ENCODE peak calls at places on chromosome 5, in seven cellular contexts. I is astrocyte of the spinal cord, G is mesothelial cell of epicardium, M is B cell, U is uterus, N is ovary, X is lower lobe of right lung. P is an unnamed sample.

GRCh38 chr5:2353211-2353610 is 398.3 kb downstream of the IRX2 start:
- DNase-seq in N (no peak), I (no peak), U (no peak), X (no peak), G (no peak), M (no peak), P (no peak)

GRCh38 chr5:107769531-107769930 is 98.8 kb upstream of the EFNA5 start:
- DNase-seq in X (no peak), N (no peak), I (no peak), M (no peak), G (no peak), U (no peak), P (no peak)

GRCh38 chr5:3349704-3350565 is 245.7 kb upstream of the IRX1 start:
- DNase-seq in U (no peak), X (no peak), N (no peak), I (no peak), G (peak), M (no peak), P (no peak)

GRCh38 chr5:172496671-172497371 is 42.5 kb upstream of the SH3PXD2B start:
- DNase-seq in M (no peak), I (peak), N (no peak), U (peak), X (no peak), G (no peak), P (peak)

GRCh38 chr5:35659556-35659955 is 41.9 kb downstream of the SPEF2 start:
- DNase-seq in U (no peak), X (no peak), I (no peak), G (no peak), N (no peak), M (no peak), P (no peak)

GRCh38 chr5:16557477-16557876 is 59.3 kb downstream of the RETREG1 start:
- DNase-seq in U (no peak), N (no peak), G (no peak), I (no peak), X (no peak), M (no peak), P (no peak)

GRCh38 chr5:45639038-45639437 is 57.1 kb downstream of the HCN1 start:
- DNase-seq in M (no peak), G (no peak), N (no peak), I (no peak), U (no peak), X (no peak), P (no peak)

GRCh38 chr5:15026944-15027343 is 155.4 kb upstream of the ANKH start:
- DNase-seq in G (no peak), M (no peak), X (no peak), N (no peak), I (no peak), U (no peak), P (no peak)

GRCh38 chr5:57575839-57576238 is 93.2 kb upstream of the ACTBL2 start:
- DNase-seq in I (no peak), X (no peak), G (no peak), U (no peak), M (no peak), N (no peak), P (no peak)

GRCh38 chr5:107389130-107389553 is 281.6 kb downstream of the EFNA5 start:
- DNase-seq in U (no peak), M (peak), X (no peak), I (peak), G (no peak), N (no peak), P (no peak)

GRCh38 chr5:78211052-78211451 is 83.4 kb downstream of the AP3B1 start:
- DNase-seq in M (no peak), G (no peak), N (no peak), U (no peak), I (no peak), X (no peak), P (no peak)

GRCh38 chr5:116388564-116389258 is 185.9 kb downstream of the SEMA6A start:
- DNase-seq in I (no peak), G (no peak), X (no peak), N (no peak), U (peak), M (no peak), P (no peak)

GRCh38 chr5:9046756-9047481 is 499.0 kb downstream of the SEMA5A start:
- DNase-seq in X (no peak), M (no peak), U (peak), N (no peak), G (no peak), I (peak), P (no peak)

DNA sequence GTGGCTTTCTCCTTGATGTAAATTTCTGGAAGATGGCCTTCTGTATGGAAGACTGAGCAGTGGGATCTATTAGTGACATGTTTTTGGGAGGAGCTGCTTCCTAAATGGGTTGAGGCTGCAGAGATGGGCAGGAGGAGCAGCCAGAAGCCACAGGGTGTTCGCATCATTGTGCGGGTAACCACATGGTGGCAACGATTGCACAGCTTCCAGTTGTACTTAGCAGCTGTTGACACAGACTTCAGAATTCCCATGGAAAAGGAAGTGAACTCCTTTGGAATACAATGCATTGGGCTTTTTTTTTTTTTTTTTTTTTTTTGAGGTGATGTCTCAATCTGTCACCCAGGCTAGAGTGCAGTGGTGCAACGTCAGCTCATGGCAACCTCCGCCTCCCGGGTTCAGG is 297.3 kb downstream of the NR3C1 start:
- DNase-seq in N (peak), U (peak), I (peak), M (no peak), X (no peak), G (no peak), P (no peak)
- TF ChIP-seq CTCF in N (no peak), U (peak), I (peak), M (no peak), X (peak), G (no peak), P (peak)

DNA sequence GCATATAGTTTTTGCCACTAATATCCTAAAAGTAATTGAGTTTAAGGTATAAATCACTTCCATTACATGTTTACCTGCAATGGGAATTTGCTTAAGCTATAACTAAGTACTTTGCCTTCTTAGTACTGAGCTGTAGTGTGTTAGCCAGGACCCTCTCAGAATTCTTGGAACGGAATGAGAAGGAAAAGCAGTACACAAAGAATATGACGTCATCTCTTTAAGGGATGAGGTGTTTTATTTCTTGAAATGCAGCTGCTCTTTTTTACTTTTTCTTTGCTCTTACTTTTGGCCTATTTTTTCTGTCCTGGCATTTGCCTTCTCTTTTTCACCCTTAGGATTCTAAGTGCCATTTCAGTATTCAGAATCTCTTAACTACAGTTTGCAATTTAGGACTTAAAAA is 10.1 kb downstream of the KIF2A start:
- DNase-seq in X (no peak), N (no peak), M (no peak), U (no peak), G (no peak), I (peak), P (no peak)
- TF ChIP-seq CTCF in X (no peak), N (no peak), M (no peak), U (no peak), G (no peak), I (no peak), P (no peak)

GRCh38 chr5:173594061-173594460 is 22.4 kb downstream of the BOD1 start:
- DNase-seq in X (no peak), G (no peak), N (no peak), U (no peak), I (no peak), M (no peak), P (no peak)

GRCh38 chr5:173595826-173596225 is 20.6 kb downstream of the BOD1 start:
- DNase-seq in I (no peak), U (no peak), X (no peak), M (no peak), N (no peak), G (no peak), P (no peak)

GRCh38 chr5:173590436-173591299 is 25.8 kb downstream of the BOD1 start:
- DNase-seq in M (no peak), N (no peak), I (no peak), U (no peak), X (no peak), G (no peak), P (no peak)

GRCh38 chr5:173591300-173591622 is 25.2 kb downstream of the BOD1 start:
- DNase-seq in N (no peak), I (no peak), M (no peak), U (no peak), X (no peak), G (no peak), P (no peak)

GRCh38 chr5:173592050-173592669 is 24.3 kb downstream of the BOD1 start:
- DNase-seq in I (no peak), G (no peak), U (no peak), N (no peak), M (no peak), X (no peak), P (no peak)
- TF ChIP-seq CTCF in I (peak), G (peak), U (no peak), N (no peak), M (peak), X (peak), P (no peak)

GRCh38 chr5:128701301-128701700 is 163.3 kb upstream of the FBN2 start:
- DNase-seq in U (no peak), N (no peak), M (no peak), G (no peak), I (no peak), X (no peak), P (no peak)

GRCh38 chr5:128693779-128694178 is 155.7 kb upstream of the FBN2 start:
- DNase-seq in M (no peak), X (no peak), I (no peak), N (no peak), G (no peak), U (no peak), P (no peak)

DNA sequence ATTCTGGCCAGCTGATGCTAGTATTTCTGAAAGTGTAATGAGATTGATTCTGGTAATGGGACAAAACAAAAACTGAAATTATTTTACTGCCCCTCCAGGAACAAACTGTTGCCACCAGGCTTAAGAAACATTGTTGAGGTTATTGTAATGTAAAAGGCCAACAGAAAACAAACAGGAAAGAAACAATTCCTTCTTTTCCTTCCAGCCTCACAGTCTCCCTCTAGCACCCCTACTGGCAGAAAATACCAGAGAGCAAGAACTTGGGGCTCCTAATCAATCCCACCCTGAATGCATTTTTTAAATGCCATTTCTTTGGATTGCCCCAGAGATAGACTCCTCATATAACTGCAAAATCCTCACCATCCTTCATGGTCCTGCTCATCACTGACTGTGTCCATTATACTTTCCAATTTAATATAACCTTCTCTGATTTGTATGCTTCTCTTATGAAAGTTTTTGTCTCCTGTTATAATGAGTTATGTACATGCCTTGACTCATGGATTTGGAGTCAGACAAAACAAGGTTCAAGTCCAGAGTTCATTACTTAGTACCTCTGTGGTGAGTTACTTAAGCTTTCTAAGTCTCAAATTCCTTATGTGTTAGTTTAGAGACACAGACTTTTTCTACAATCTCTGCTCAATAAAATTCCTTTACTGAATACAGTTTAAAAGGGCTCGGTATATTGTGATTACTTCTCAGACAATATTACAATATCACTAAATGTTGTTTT is 157.9 kb upstream of the FBN2 start:
- DNase-seq in U (no peak), N (no peak), G (no peak), I (no peak), M (no peak), X (no peak), P (no peak)
- TF ChIP-seq CTCF in U (no peak), N (no peak), G (peak), I (peak), M (no peak), X (no peak), P (no peak)

GRCh38 chr5:81241961-81242648 is 9.0 kb downstream of the CKMT2 start:
- DNase-seq in N (no peak), U (no peak), G (no peak), I (no peak), M (no peak), X (no peak), P (no peak)

GRCh38 chr5:81238460-81238859 is 5.3 kb downstream of the CKMT2 start:
- DNase-seq in G (no peak), X (no peak), N (no peak), I (no peak), U (no peak), M (no peak), P (no peak)

GRCh38 chr5:81242906-81243436 is 9.8 kb downstream of the CKMT2 start:
- DNase-seq in N (no peak), M (no peak), U (no peak), X (no peak), I (no peak), G (no peak), P (no peak)

GRCh38 chr5:81241001-81241400 is 7.9 kb downstream of the CKMT2 start:
- DNase-seq in U (no peak), N (no peak), G (no peak), X (no peak), M (no peak), I (no peak), P (no peak)

GRCh38 chr5:81239613-81240012 is 6.5 kb downstream of the CKMT2 start:
- DNase-seq in U (no peak), M (no peak), I (no peak), X (no peak), N (no peak), G (no peak), P (no peak)
- TF ChIP-seq CTCF in U (no peak), M (no peak), I (no peak), X (no peak), N (no peak), G (no peak), P (peak)

GRCh38 chr5:90306613-90307012 is 102.9 kb downstream of the CETN3 start:
- DNase-seq in M (no peak), G (no peak), I (no peak), X (no peak), N (no peak), U (no peak), P (no peak)

GRCh38 chr5:90307386-90308181 is 102.0 kb downstream of the CETN3 start:
- DNase-seq in U (no peak), I (no peak), X (no peak), M (no peak), N (no peak), G (no peak), P (no peak)

GRCh38 chr5:90305022-90305720 is 104.4 kb downstream of the CETN3 start:
- DNase-seq in G (no peak), N (no peak), X (no peak), I (no peak), M (no peak), U (no peak), P (no peak)

GRCh38 chr5:90312027-90312426 is 97.5 kb downstream of the CETN3 start:
- DNase-seq in I (no peak), X (no peak), G (no peak), M (no peak), N (no peak), U (no peak), P (no peak)

DNA sequence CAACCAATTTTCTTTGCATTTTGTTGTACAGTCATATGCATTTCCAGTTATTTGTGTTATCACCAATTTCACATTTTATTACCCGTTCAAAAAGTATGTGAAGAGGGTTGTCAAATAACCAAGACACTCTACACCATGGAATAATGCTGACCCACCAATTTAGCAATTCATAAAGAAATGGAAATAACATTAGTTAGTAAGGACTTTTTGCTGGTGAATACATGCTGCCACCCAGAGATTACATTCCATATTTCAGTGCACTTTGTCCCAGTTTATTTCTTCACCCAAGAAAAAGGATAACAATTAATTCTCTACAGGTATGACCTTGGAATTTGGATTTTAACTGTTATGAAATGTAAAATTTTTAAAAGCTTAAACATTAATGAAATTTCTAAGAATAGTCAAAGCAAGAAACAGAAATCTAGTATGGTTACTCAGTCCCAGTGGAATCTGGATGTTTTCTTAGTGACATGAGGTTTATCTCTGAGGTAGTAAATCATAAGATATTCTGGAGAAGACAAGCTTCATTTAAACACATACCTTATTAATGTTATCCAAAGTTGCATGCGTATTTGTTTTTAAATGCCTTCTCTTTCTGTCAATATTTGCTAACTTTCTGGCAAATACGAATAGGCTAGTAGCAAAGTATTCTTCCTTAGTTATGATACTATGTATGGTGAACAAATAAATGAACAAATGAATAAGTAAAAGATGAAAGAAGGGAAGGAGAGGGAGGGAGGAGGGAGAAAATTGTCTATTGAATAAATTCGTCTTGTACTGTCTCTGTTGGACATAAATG is 100.6 kb downstream of the CETN3 start:
- DNase-seq in N (no peak), X (no peak), U (no peak), G (no peak), I (no peak), M (no peak), P (no peak)
- TF ChIP-seq CTCF in N (no peak), X (no peak), U (no peak), G (no peak), I (no peak), M (no peak), P (no peak)

GRCh38 chr5:136768457-136768856 is 403.1 kb upstream of the TRPC7 start:
- DNase-seq in G (no peak), I (no peak), N (no peak), X (no peak), M (no peak), U (no peak), P (no peak)

GRCh38 chr5:136776022-136776927 is 410.9 kb upstream of the TRPC7 start:
- DNase-seq in X (no peak), N (no peak), U (no peak), I (no peak), G (no peak), M (no peak), P (no peak)

GRCh38 chr5:136769900-136770684 is 404.7 kb upstream of the TRPC7 start:
- DNase-seq in N (no peak), I (peak), M (no peak), G (peak), U (peak), X (peak), P (peak)

GRCh38 chr5:136769093-136769492 is 403.7 kb upstream of the TRPC7 start:
- DNase-seq in M (no peak), N (no peak), I (no peak), X (no peak), G (no peak), U (no peak), P (no peak)

GRCh38 chr5:136772541-136772940 is 407.2 kb upstream of the TRPC7 start:
- DNase-seq in N (no peak), I (no peak), M (no peak), X (no peak), U (no peak), G (no peak), P (no peak)
- TF ChIP-seq CTCF in N (no peak), I (no peak), M (no peak), X (no peak), U (no peak), G (no peak), P (no peak)

DNA sequence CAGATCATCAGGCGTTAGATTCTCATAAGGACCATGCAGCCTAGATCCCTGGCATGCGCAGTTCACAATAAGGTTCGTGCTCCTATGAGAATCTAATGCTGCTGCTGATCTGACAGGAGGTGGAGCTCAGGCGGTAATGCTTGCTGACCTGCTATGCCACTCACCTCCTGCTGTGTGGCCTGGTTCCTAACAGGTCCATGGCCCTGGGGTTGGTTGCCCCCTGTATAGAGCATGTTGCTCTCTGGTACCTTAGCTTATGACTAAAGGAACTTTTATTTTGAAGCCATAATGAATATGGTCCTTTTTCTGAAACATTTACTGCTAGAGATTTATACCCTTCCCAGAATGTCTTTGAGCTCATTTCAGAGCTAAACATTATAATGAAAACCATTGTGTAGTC is 3.1 kb downstream of the MAN2A1 start:
- DNase-seq in N (no peak), G (no peak), U (no peak), X (no peak), M (no peak), I (no peak), P (no peak)
- TF ChIP-seq CTCF in N (no peak), G (no peak), U (no peak), X (no peak), M (no peak), I (no peak), P (no peak)

GRCh38 chr5:170426786-170427185 is 37.6 kb upstream of the KCNMB1 start:
- DNase-seq in I (no peak), N (no peak), X (no peak), M (no peak), U (no peak), G (no peak), P (no peak)

GRCh38 chr5:170424629-170425028 is 35.5 kb upstream of the KCNMB1 start:
- DNase-seq in I (no peak), G (no peak), X (no peak), U (no peak), N (no peak), M (no peak), P (no peak)

GRCh38 chr5:170427672-170428236 is 38.6 kb upstream of the KCNMB1 start:
- DNase-seq in I (no peak), M (no peak), U (no peak), N (no peak), X (no peak), G (peak), P (no peak)

GRCh38 chr5:170429014-170429413 is 39.8 kb upstream of the KCNMB1 start:
- DNase-seq in N (no peak), M (no peak), U (no peak), I (peak), X (no peak), G (no peak), P (no peak)

GRCh38 chr5:170426149-170426767 is 37.1 kb upstream of the KCNMB1 start:
- DNase-seq in N (no peak), G (no peak), I (no peak), U (no peak), M (no peak), X (no peak), P (no peak)
- TF ChIP-seq CTCF in N (no peak), G (no peak), I (no peak), U (no peak), M (no peak), X (no peak), P (no peak)

GRCh38 chr5:140042551-140043507 is at the start of gene NRG2:
- DNase-seq in U (peak), N (peak), G (peak), I (peak), M (peak), X (peak), P (peak)
- TF ChIP-seq CTCF in U (peak), N (peak), G (peak), I (peak), M (peak), X (peak), P (peak)